ENCODE peak calls at places on chromosomes 2 and 18, in four cellular contexts. One of them, this sample, is unnamed.
A peak's percentile ranks its signal among the peaks of the same experiment; 100 is the strongest.

GRCh38 chr18:44392933-44393332 is 287.8 kb upstream of the SETBP1 start:
- DNase-seq in cardiac muscle cell: no peak
- DNase-seq in dorsolateral prefrontal cortex: no peak
- DNase-seq in uterus: no peak
- DNase-seq in this sample: no peak

GRCh38 chr2:217902281-217903141 is 100.3 kb downstream of the TNS1 start:
- DNase-seq in uterus: peak; percentile 89
- DNase-seq in dorsolateral prefrontal cortex: no peak
- DNase-seq in cardiac muscle cell: peak; percentile 81
- DNase-seq in this sample: no peak

GRCh38 chr2:110107092-110108079 is 8.2 kb downstream of the MALL start:
- DNase-seq in uterus: no peak
- DNase-seq in cardiac muscle cell: no peak
- DNase-seq in dorsolateral prefrontal cortex: no peak
- DNase-seq in this sample: no peak

GRCh38 chr18:7926526-7926925 is 359.4 kb downstream of the PTPRM start:
- DNase-seq in uterus: no peak
- DNase-seq in cardiac muscle cell: no peak
- DNase-seq in dorsolateral prefrontal cortex: no peak
- DNase-seq in this sample: no peak

GRCh38 chr2:105114551-105114950 is 76.7 kb downstream of the MRPS9 start:
- DNase-seq in cardiac muscle cell: peak; percentile 78
- DNase-seq in uterus: no peak
- DNase-seq in dorsolateral prefrontal cortex: no peak
- DNase-seq in this sample: peak; percentile 63

GRCh38 chr2:154686162-154686561 is 12.3 kb upstream of the KCNJ3 start:
- DNase-seq in cardiac muscle cell: no peak
- DNase-seq in uterus: no peak
- DNase-seq in dorsolateral prefrontal cortex: no peak
- DNase-seq in this sample: no peak

GRCh38 chr2:215712850-215713230 is 277.0 kb upstream of the FN1 start:
- DNase-seq in cardiac muscle cell: peak; percentile 45
- DNase-seq in dorsolateral prefrontal cortex: no peak
- DNase-seq in uterus: no peak
- DNase-seq in this sample: no peak

GRCh38 chr18:23970161-23971153 is 44.1 kb upstream of the TTC39C start:
- DNase-seq in dorsolateral prefrontal cortex: no peak
- DNase-seq in uterus: no peak
- DNase-seq in cardiac muscle cell: no peak
- DNase-seq in this sample: no peak

GRCh38 chr2:114598329-114598728 is 155.9 kb downstream of the DPP10 start:
- DNase-seq in dorsolateral prefrontal cortex: no peak
- DNase-seq in cardiac muscle cell: no peak
- DNase-seq in uterus: no peak
- DNase-seq in this sample: no peak

GRCh38 chr2:144430722-144431163 is 89.2 kb downstream of the ZEB2 start:
- DNase-seq in dorsolateral prefrontal cortex: no peak
- DNase-seq in cardiac muscle cell: peak; percentile 59
- DNase-seq in uterus: peak; percentile 71
- DNase-seq in this sample: peak; percentile 32

GRCh38 chr2:231360881-231361294 is 34.6 kb upstream of the B3GNT7 start:
- DNase-seq in uterus: no peak
- DNase-seq in cardiac muscle cell: no peak
- DNase-seq in dorsolateral prefrontal cortex: no peak
- DNase-seq in this sample: no peak

GRCh38 chr18:36649205-36649604 is 179.6 kb downstream of the TPGS2 start:
- DNase-seq in cardiac muscle cell: no peak
- DNase-seq in dorsolateral prefrontal cortex: no peak
- DNase-seq in uterus: no peak
- DNase-seq in this sample: no peak

GRCh38 chr2:70248810-70249438 is 496 bp upstream of the TIA1 start:
- DNase-seq in dorsolateral prefrontal cortex: peak; percentile 88
- DNase-seq in uterus: peak; percentile 93
- DNase-seq in cardiac muscle cell: peak; percentile 38
- DNase-seq in this sample: no peak

GRCh38 chr2:104050632-104051242 is 803.2 kb upstream of the POU3F3 start:
- DNase-seq in uterus: no peak
- DNase-seq in dorsolateral prefrontal cortex: no peak
- DNase-seq in cardiac muscle cell: no peak
- DNase-seq in this sample: no peak

GRCh38 chr2:114421781-114422180 is 20.7 kb upstream of the DPP10 start:
- DNase-seq in cardiac muscle cell: no peak
- DNase-seq in dorsolateral prefrontal cortex: no peak
- DNase-seq in uterus: no peak
- DNase-seq in this sample: no peak

GRCh38 chr2:24819442-24820174 is 26.4 kb downstream of the CENPO start:
- DNase-seq in uterus: peak; percentile 12
- DNase-seq in cardiac muscle cell: no peak
- DNase-seq in dorsolateral prefrontal cortex: peak; percentile 1
- DNase-seq in this sample: no peak

GRCh38 chr2:96631804-96632435 is 6.2 kb downstream of the KANSL3 start:
- DNase-seq in dorsolateral prefrontal cortex: no peak
- DNase-seq in uterus: no peak
- DNase-seq in cardiac muscle cell: no peak
- DNase-seq in this sample: no peak

GRCh38 chr2:174970092-174970491 is 35.1 kb downstream of the CHN1 start:
- DNase-seq in cardiac muscle cell: no peak
- DNase-seq in dorsolateral prefrontal cortex: no peak
- DNase-seq in uterus: no peak
- DNase-seq in this sample: no peak

GRCh38 chr18:13909541-13909940 is 5.8 kb downstream of the MC2R start:
- DNase-seq in cardiac muscle cell: no peak
- DNase-seq in uterus: no peak
- DNase-seq in dorsolateral prefrontal cortex: no peak
- DNase-seq in this sample: no peak
- TF ChIP-seq CTCF in cardiac muscle cell: no peak
- TF ChIP-seq CTCF in uterus: no peak
- TF ChIP-seq CTCF in dorsolateral prefrontal cortex: no peak
- TF ChIP-seq CTCF in this sample: no peak

GRCh38 chr2:10185046-10185445 is 62.5 kb downstream of the RRM2 start:
- DNase-seq in cardiac muscle cell: peak; percentile 43
- DNase-seq in dorsolateral prefrontal cortex: no peak
- DNase-seq in uterus: no peak
- DNase-seq in this sample: no peak
- TF ChIP-seq CTCF in cardiac muscle cell: no peak
- TF ChIP-seq CTCF in dorsolateral prefrontal cortex: no peak
- TF ChIP-seq CTCF in uterus: no peak
- TF ChIP-seq CTCF in this sample: no peak

GRCh38 chr2:64329848-64330247 is 124.1 kb upstream of the LGALSL start:
- DNase-seq in uterus: peak; percentile 46
- DNase-seq in cardiac muscle cell: peak; percentile 61
- DNase-seq in dorsolateral prefrontal cortex: no peak
- DNase-seq in this sample: no peak
- TF ChIP-seq CTCF in uterus: no peak
- TF ChIP-seq CTCF in cardiac muscle cell: no peak
- TF ChIP-seq CTCF in dorsolateral prefrontal cortex: no peak
- TF ChIP-seq CTCF in this sample: no peak

DNA sequence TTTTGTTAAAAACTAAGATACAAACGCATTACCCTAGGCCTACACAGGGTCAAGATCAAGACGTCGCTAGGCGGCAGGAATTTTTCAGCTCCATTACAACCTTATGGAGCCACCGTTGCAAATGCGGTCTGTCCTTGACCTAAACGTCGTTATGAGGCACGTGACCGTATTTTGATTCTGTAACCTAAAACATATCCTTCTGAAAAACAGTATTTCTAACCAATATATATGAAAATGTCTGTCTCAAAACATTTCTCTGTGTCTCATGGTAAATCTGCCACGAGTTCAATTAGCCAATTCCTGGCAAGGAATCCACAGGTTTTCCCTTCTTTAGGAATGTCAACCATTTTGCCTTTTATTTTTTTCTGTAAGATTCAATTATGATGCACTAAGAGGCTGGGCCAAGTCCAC is 1.7 kb downstream of the RTN4 start:
- DNase-seq in dorsolateral prefrontal cortex: no peak
- DNase-seq in uterus: peak; percentile 25
- DNase-seq in cardiac muscle cell: peak; percentile 64
- DNase-seq in this sample: no peak
- TF ChIP-seq CTCF in dorsolateral prefrontal cortex: no peak
- TF ChIP-seq CTCF in uterus: no peak
- TF ChIP-seq CTCF in cardiac muscle cell: peak; percentile 20
- TF ChIP-seq CTCF in this sample: no peak

DNA sequence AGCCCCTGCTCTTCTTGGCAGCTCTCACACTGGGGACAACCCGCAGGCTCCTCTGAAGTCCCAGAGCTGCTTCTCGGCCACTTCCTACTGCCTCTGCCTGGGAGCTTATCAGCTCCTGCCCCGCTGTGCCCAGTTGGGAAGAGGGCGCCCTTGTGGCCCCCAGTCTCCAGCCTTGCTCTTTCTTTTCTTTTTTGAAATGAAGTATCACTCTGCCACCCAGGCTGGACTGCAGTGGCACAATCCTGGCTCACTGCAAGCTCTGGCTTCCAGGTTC is 20.6 kb upstream of the ALPI start:
- DNase-seq in uterus: no peak
- DNase-seq in dorsolateral prefrontal cortex: no peak
- DNase-seq in cardiac muscle cell: no peak
- DNase-seq in this sample: no peak
- TF ChIP-seq CTCF in uterus: no peak
- TF ChIP-seq CTCF in dorsolateral prefrontal cortex: no peak
- TF ChIP-seq CTCF in cardiac muscle cell: no peak
- TF ChIP-seq CTCF in this sample: no peak

GRCh38 chr2:207419331-207419730 is 110.4 kb upstream of the CREB1 start:
- DNase-seq in uterus: no peak
- DNase-seq in dorsolateral prefrontal cortex: no peak
- DNase-seq in cardiac muscle cell: no peak
- DNase-seq in this sample: no peak
- TF ChIP-seq CTCF in uterus: no peak
- TF ChIP-seq CTCF in dorsolateral prefrontal cortex: no peak
- TF ChIP-seq CTCF in cardiac muscle cell: no peak
- TF ChIP-seq CTCF in this sample: no peak

GRCh38 chr18:47191956-47192355 is 15.8 kb upstream of the IER3IP1 start:
- DNase-seq in dorsolateral prefrontal cortex: no peak
- DNase-seq in uterus: no peak
- DNase-seq in cardiac muscle cell: peak; percentile 22
- DNase-seq in this sample: no peak
- TF ChIP-seq CTCF in dorsolateral prefrontal cortex: no peak
- TF ChIP-seq CTCF in uterus: no peak
- TF ChIP-seq CTCF in cardiac muscle cell: no peak
- TF ChIP-seq CTCF in this sample: no peak

GRCh38 chr2:62197017-62197586 is 1.2 kb downstream of the B3GNT2 start:
- DNase-seq in cardiac muscle cell: no peak
- DNase-seq in dorsolateral prefrontal cortex: no peak
- DNase-seq in uterus: no peak
- DNase-seq in this sample: peak; percentile 43
- TF ChIP-seq CTCF in cardiac muscle cell: peak; percentile 20
- TF ChIP-seq CTCF in dorsolateral prefrontal cortex: no peak
- TF ChIP-seq CTCF in uterus: no peak
- TF ChIP-seq CTCF in this sample: peak; percentile 25

GRCh38 chr2:55441280-55441892 is 21.7 kb upstream of the CCDC88A start:
- DNase-seq in dorsolateral prefrontal cortex: no peak
- DNase-seq in cardiac muscle cell: no peak
- DNase-seq in uterus: no peak
- DNase-seq in this sample: no peak

GRCh38 chr2:55431982-55432627 is 12.4 kb upstream of the CCDC88A start:
- DNase-seq in uterus: no peak
- DNase-seq in cardiac muscle cell: peak; percentile 65
- DNase-seq in dorsolateral prefrontal cortex: no peak
- DNase-seq in this sample: peak; percentile 45

GRCh38 chr2:55439101-55439397 is 19.4 kb upstream of the CCDC88A start:
- DNase-seq in uterus: no peak
- DNase-seq in dorsolateral prefrontal cortex: no peak
- DNase-seq in cardiac muscle cell: no peak
- DNase-seq in this sample: no peak

GRCh38 chr2:55438391-55439100 is 18.9 kb upstream of the CCDC88A start:
- DNase-seq in dorsolateral prefrontal cortex: no peak
- DNase-seq in uterus: no peak
- DNase-seq in cardiac muscle cell: no peak
- DNase-seq in this sample: no peak

GRCh38 chr2:55437515-55438390 is 18.1 kb upstream of the CCDC88A start:
- DNase-seq in dorsolateral prefrontal cortex: no peak
- DNase-seq in cardiac muscle cell: no peak
- DNase-seq in uterus: no peak
- DNase-seq in this sample: no peak
- TF ChIP-seq CTCF in dorsolateral prefrontal cortex: no peak
- TF ChIP-seq CTCF in cardiac muscle cell: no peak
- TF ChIP-seq CTCF in uterus: no peak
- TF ChIP-seq CTCF in this sample: no peak

GRCh38 chr18:59461171-59461570 is 102.1 kb upstream of the LMAN1 start:
- DNase-seq in dorsolateral prefrontal cortex: no peak
- DNase-seq in cardiac muscle cell: no peak
- DNase-seq in uterus: no peak
- DNase-seq in this sample: no peak

GRCh38 chr18:59459352-59460059 is 100.4 kb upstream of the LMAN1 start:
- DNase-seq in uterus: no peak
- DNase-seq in cardiac muscle cell: peak; percentile 82
- DNase-seq in dorsolateral prefrontal cortex: no peak
- DNase-seq in this sample: peak; percentile 40

GRCh38 chr18:59456657-59457056 is 97.6 kb upstream of the LMAN1 start:
- DNase-seq in cardiac muscle cell: no peak
- DNase-seq in dorsolateral prefrontal cortex: no peak
- DNase-seq in uterus: no peak
- DNase-seq in this sample: no peak

GRCh38 chr18:59460060-59460395 is 101.0 kb upstream of the LMAN1 start:
- DNase-seq in uterus: no peak
- DNase-seq in cardiac muscle cell: peak; percentile 50
- DNase-seq in dorsolateral prefrontal cortex: no peak
- DNase-seq in this sample: no peak

DNA sequence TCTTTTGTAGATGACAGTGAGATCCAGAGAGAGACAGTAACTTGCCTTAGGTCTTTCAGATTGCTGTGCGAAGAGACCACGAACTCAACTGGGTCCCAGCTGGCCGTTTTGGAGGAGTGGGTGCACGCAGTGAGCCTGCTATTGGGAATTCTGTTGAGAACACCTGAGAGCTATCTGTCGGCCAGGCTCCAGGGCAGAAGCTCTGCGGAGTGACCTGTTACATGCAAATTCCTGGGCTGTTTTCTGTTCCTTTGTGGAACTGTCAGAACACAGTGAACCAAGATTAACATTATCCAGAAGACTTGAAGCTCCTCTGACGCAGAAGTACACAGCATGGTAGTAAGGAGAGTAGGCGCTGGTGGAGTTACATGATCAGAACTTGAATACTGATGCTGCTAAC is 99.5 kb upstream of the LMAN1 start:
- DNase-seq in uterus: no peak
- DNase-seq in dorsolateral prefrontal cortex: no peak
- DNase-seq in cardiac muscle cell: no peak
- DNase-seq in this sample: no peak
- TF ChIP-seq CTCF in uterus: no peak
- TF ChIP-seq CTCF in dorsolateral prefrontal cortex: no peak
- TF ChIP-seq CTCF in cardiac muscle cell: no peak
- TF ChIP-seq CTCF in this sample: no peak